ENCODE peak calls at places on chromosomes 1 and 21, in six cellular contexts. A is GM23338, O is fibroblast of mammary gland, X is A673, V is GM06990, G is lower leg skin. D is an unnamed sample.

GRCh38 chr1:59044535-59045121 is 252.3 kb upstream of the FGGY start:
- DNase-seq in O (no peak), A (no peak), G (no peak), X (no peak), V (no peak), D (no peak)

GRCh38 chr21:44062380-44062779 is 44.8 kb upstream of the PWP2 start:
- DNase-seq in A (no peak), O (no peak), G (no peak), V (no peak), X (no peak), D (no peak)

GRCh38 chr1:14516974-14517812 is 81.3 kb upstream of the KAZN start:
- DNase-seq in X (peak; percentile 74), G (peak; percentile 25), V (peak; percentile 71), O (peak; percentile 100), A (no peak), D (peak; percentile 82)

GRCh38 chr1:73065585-73065984 is 783.2 kb upstream of the NEGR1 start:
- DNase-seq in X (peak; percentile 38), O (no peak), G (no peak), A (peak; percentile 73), V (no peak), D (no peak)

GRCh38 chr1:53967409-53968124 is 21.4 kb downstream of the LRRC42 start:
- DNase-seq in X (no peak), O (no peak), G (no peak), A (no peak), V (no peak), D (no peak)

GRCh38 chr1:14626869-14627607 is 28.6 kb downstream of the KAZN start:
- DNase-seq in O (no peak), V (peak; percentile 30), X (no peak), G (no peak), A (peak; percentile 48), D (peak; percentile 42)

GRCh38 chr1:27258598-27258997 is 24.2 kb downstream of the WDTC1 start:
- DNase-seq in V (no peak), X (no peak), G (no peak), O (no peak), A (no peak), D (no peak)

GRCh38 chr1:225454067-225454618 is 26.3 kb upstream of the LBR start:
- DNase-seq in O (peak; percentile 36), X (no peak), A (no peak), V (no peak), G (no peak), D (no peak)

GRCh38 chr1:10896673-10897072 is 100.2 kb upstream of the CASZ1 start:
- DNase-seq in X (no peak), V (no peak), G (no peak), O (no peak), A (no peak), D (peak; percentile 17)

GRCh38 chr1:214902636-214903320 is 179.8 kb upstream of the KCNK2 start:
- DNase-seq in X (no peak), A (no peak), O (peak; percentile 81), G (no peak), V (no peak), D (no peak)

GRCh38 chr21:27566521-27566920 is 599.6 kb upstream of the ADAMTS5 start:
- DNase-seq in V (no peak), G (no peak), A (no peak), X (no peak), O (no peak), D (no peak)

GRCh38 chr1:25702101-25702775 is 85.6 kb downstream of the MAN1C1 start:
- DNase-seq in O (no peak), A (peak; percentile 86), V (no peak), X (no peak), G (no peak), D (no peak)

GRCh38 chr1:107293901-107294600 is 153.2 kb downstream of the NTNG1 start:
- DNase-seq in A (no peak), O (no peak), X (no peak), V (no peak), G (no peak), D (no peak)

GRCh38 chr1:62333431-62333830 is 14.2 kb upstream of the KANK4 start:
- DNase-seq in X (no peak), G (no peak), O (peak; percentile 42), V (no peak), A (no peak), D (no peak)

GRCh38 chr1:176196728-176197127 is 10.4 kb downstream of the COP1 start:
- DNase-seq in X (no peak), O (no peak), G (no peak), A (no peak), V (no peak), D (no peak)

GRCh38 chr1:54857741-54858665 is 29.0 kb downstream of the DHCR24 start:
- DNase-seq in A (no peak), O (peak; percentile 86), G (no peak), V (no peak), X (no peak), D (no peak)

GRCh38 chr1:231626951-231627614 is 493 bp downstream of the DISC1 start:
- DNase-seq in G (peak; percentile 78), O (no peak), X (peak; percentile 70), A (peak; percentile 88), V (no peak), D (peak; percentile 26)

GRCh38 chr1:201916649-201917249 is 28.1 kb downstream of the SHISA4 start:
- DNase-seq in O (peak; percentile 99), X (no peak), G (peak; percentile 66), A (no peak), V (no peak), D (peak; percentile 21)

GRCh38 chr1:17892851-17893250 is 137.7 kb downstream of the ACTL8 start:
- DNase-seq in G (no peak), A (no peak), V (no peak), X (no peak), O (no peak), D (no peak)

GRCh38 chr1:110035236-110035752 is 870 bp downstream of the STRIP1 start:
- DNase-seq in A (peak; percentile 72), V (no peak), O (no peak), X (no peak), G (no peak), D (no peak)
- H3K4me3 ChIP-seq in A (peak overlapping the region; percentile 76), V (peak overlapping the region; percentile 89), O (peak overlapping the region; percentile 80), X (peak overlapping the region; percentile 87), G (peak overlapping the region; percentile 100), D (peak overlapping the region; percentile 72)

GRCh38 chr1:6447818-6448748 is 17.9 kb downstream of the TNFRSF25 start:
- DNase-seq in X (no peak), G (no peak), A (peak; percentile 97), V (no peak), O (no peak), D (no peak)

GRCh38 chr1:6450943-6451373 is 15.0 kb downstream of the TNFRSF25 start:
- DNase-seq in A (no peak), V (no peak), G (no peak), X (no peak), O (no peak), D (no peak)

GRCh38 chr1:6447016-6447817 is 18.8 kb downstream of the TNFRSF25 start:
- DNase-seq in A (peak; percentile 79), G (no peak), V (no peak), X (no peak), O (no peak), D (no peak)

GRCh38 chr1:6450005-6450450 is 15.9 kb downstream of the TNFRSF25 start:
- DNase-seq in A (no peak), G (no peak), O (no peak), V (no peak), X (no peak), D (no peak)

GRCh38 chr1:6448749-6449631 is 17.0 kb downstream of the TNFRSF25 start:
- DNase-seq in A (peak; percentile 75), O (no peak), V (no peak), G (no peak), X (peak; percentile 42), D (no peak)
- H3K4me3 ChIP-seq in A (peak overlapping the region; percentile 70), O (no peak overlapping the region), V (no peak overlapping the region), G (no peak overlapping the region), X (no peak overlapping the region), D (no peak overlapping the region)

DNA sequence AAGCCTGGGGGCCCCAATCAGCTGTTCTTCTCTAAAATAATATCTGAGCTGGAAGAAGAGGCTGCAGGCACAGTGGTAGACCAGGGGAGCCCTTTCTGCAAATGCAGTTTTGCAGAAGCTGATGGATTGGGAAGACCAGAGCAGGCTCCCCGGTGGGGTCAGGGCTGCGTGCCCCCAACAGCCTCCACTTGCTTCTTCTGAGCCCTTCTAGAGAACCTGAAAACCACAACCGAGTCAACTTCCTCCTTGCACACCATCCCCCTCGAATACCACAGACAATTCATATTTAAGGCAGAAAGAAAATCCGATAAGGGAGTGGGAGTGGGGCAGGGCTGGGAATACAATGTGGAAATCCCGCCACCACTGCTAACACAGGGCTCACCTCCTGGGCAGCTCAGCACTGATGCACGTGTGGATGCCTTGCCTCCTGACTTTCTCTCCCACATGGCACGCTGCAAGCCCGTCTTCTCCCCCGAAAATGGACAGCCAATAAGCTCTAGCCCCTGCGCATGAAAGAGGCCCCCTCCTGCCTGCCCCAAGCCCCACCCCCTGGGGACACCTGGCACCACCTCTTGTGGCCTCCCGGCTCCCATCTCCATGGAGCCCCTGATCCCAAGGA is 25.4 kb upstream of the ALDH4A1 start:
- DNase-seq in A (no peak), O (no peak), V (peak; percentile 74), X (no peak), G (no peak), D (peak; percentile 72)
- H3K4me3 ChIP-seq in A (no peak overlapping the region), O (no peak overlapping the region), V (peak overlapping the region; percentile 55), X (no peak overlapping the region), G (no peak overlapping the region), D (peak overlapping the region; percentile 56)

GRCh38 chr1:44676484-44677200 is 2.1 kb downstream of the ARMH1 start:
- DNase-seq in O (peak; percentile 79), V (peak; percentile 44), A (no peak), X (no peak), G (no peak), D (peak; percentile 68)

GRCh38 chr1:44678120-44678519 is 3.6 kb downstream of the ARMH1 start:
- DNase-seq in G (no peak), O (no peak), A (no peak), X (no peak), V (no peak), D (no peak)

GRCh38 chr1:44678626-44679025 is 4.1 kb downstream of the ARMH1 start:
- DNase-seq in G (no peak), O (no peak), X (no peak), A (no peak), V (no peak), D (no peak)

GRCh38 chr1:44675186-44675585 is 672 bp downstream of the ARMH1 start:
- DNase-seq in G (no peak), X (no peak), A (no peak), O (no peak), V (no peak), D (no peak)

GRCh38 chr1:44677201-44677520 is 2.6 kb downstream of the ARMH1 start:
- DNase-seq in V (no peak), A (peak; percentile 71), X (peak; percentile 57), O (peak; percentile 70), G (no peak), D (peak; percentile 71)
- H3K4me3 ChIP-seq in V (no peak overlapping the region), A (no peak overlapping the region), X (no peak overlapping the region), O (no peak overlapping the region), G (no peak overlapping the region), D (no peak overlapping the region)

D was measured in GM12865.